ENCODE peak calls at places on chromosomes 7 and 10, in four cellular contexts. One of them, this sample, is unnamed.

GRCh38 chr7:135308583-135309327 is 75.1 kb downstream of the STRA8 start:
- DNase-seq in A549: no peak
- DNase-seq in ovary: no peak
- DNase-seq in testis: no peak
- DNase-seq in this sample: no peak

GRCh38 chr10:121340176-121340850 is 257.9 kb downstream of the FGFR2 start:
- DNase-seq in A549: no peak
- DNase-seq in ovary: no peak
- DNase-seq in testis: no peak
- DNase-seq in this sample: no peak

GRCh38 chr10:3074145-3074665 is 6.9 kb downstream of the PFKP start:
- DNase-seq in A549: no peak
- DNase-seq in ovary: no peak
- DNase-seq in testis: no peak
- DNase-seq in this sample: no peak

GRCh38 chr7:122802211-122802833 is 83.9 kb downstream of the CADPS2 start:
- DNase-seq in A549: no peak
- DNase-seq in ovary: no peak
- DNase-seq in testis: peak; percentile 36
- DNase-seq in this sample: no peak

GRCh38 chr7:7077945-7078344 is 104.4 kb upstream of the C1GALT1 start:
- DNase-seq in A549: no peak
- DNase-seq in ovary: no peak
- DNase-seq in testis: no peak
- DNase-seq in this sample: no peak

GRCh38 chr7:112789453-112789823 is 755 bp downstream of the TMEM168 start:
- DNase-seq in A549: no peak
- DNase-seq in ovary: no peak
- DNase-seq in testis: no peak
- DNase-seq in this sample: no peak

GRCh38 chr10:28381465-28381864 is 78.6 kb upstream of the MPP7 start:
- DNase-seq in A549: no peak
- DNase-seq in ovary: no peak
- DNase-seq in testis: no peak
- DNase-seq in this sample: no peak

GRCh38 chr10:6694447-6695155 is 114.5 kb upstream of the PRKCQ start:
- DNase-seq in A549: no peak
- DNase-seq in ovary: no peak
- DNase-seq in testis: no peak
- DNase-seq in this sample: no peak

GRCh38 chr10:59585046-59585700 is 124.5 kb downstream of the SLC16A9 start:
- DNase-seq in A549: no peak
- DNase-seq in ovary: no peak
- DNase-seq in testis: no peak
- DNase-seq in this sample: no peak

GRCh38 chr10:82089327-82089726 is 214.3 kb downstream of the NRG3 start:
- DNase-seq in A549: no peak
- DNase-seq in ovary: no peak
- DNase-seq in testis: no peak
- DNase-seq in this sample: no peak

GRCh38 chr10:13712799-13713581 is 126.2 kb downstream of the PRPF18 start:
- DNase-seq in A549: peak; percentile 50
- DNase-seq in ovary: no peak
- DNase-seq in testis: peak; percentile 38
- DNase-seq in this sample: peak; percentile 49

GRCh38 chr7:51029586-51030230 is 247.0 kb upstream of the GRB10 start:
- DNase-seq in A549: no peak
- DNase-seq in ovary: no peak
- DNase-seq in testis: no peak
- DNase-seq in this sample: no peak

GRCh38 chr10:17951868-17952371 is at the start of gene SLC39A12:
- DNase-seq in A549: no peak
- DNase-seq in ovary: no peak
- DNase-seq in testis: no peak
- DNase-seq in this sample: no peak

GRCh38 chr7:71925663-71926062 is 486.5 kb downstream of the CALN1 start:
- DNase-seq in A549: no peak
- DNase-seq in ovary: no peak
- DNase-seq in testis: no peak
- DNase-seq in this sample: no peak

GRCh38 chr10:123614888-123615287 is 51.3 kb upstream of the GPR26 start:
- DNase-seq in A549: peak; percentile 15
- DNase-seq in ovary: peak; percentile 54
- DNase-seq in testis: peak; percentile 89
- DNase-seq in this sample: peak; percentile 64

GRCh38 chr7:31119249-31119648 is 67.1 kb downstream of the ADCYAP1R1 start:
- DNase-seq in A549: no peak
- DNase-seq in ovary: no peak
- DNase-seq in testis: no peak
- DNase-seq in this sample: no peak

GRCh38 chr7:1076184-1077072 is 11.5 kb upstream of the GPER1 start:
- DNase-seq in A549: no peak
- DNase-seq in ovary: peak; percentile 64
- DNase-seq in testis: peak; percentile 84
- DNase-seq in this sample: peak; percentile 73

GRCh38 chr7:106947244-106947728 is 82.2 kb downstream of the PIK3CG start:
- DNase-seq in A549: peak; percentile 56
- DNase-seq in ovary: peak; percentile 51
- DNase-seq in testis: peak; percentile 85
- DNase-seq in this sample: peak; percentile 36

GRCh38 chr10:69895759-69896158 is 94.1 kb downstream of the COL13A1 start:
- DNase-seq in A549: no peak
- DNase-seq in ovary: no peak
- DNase-seq in testis: no peak
- DNase-seq in this sample: no peak

GRCh38 chr7:74653686-74654181 is 3.8 kb upstream of the GTF2I start:
- DNase-seq in A549: no peak
- DNase-seq in ovary: no peak
- DNase-seq in testis: no peak
- DNase-seq in this sample: no peak

GRCh38 chr10:75234683-75235374 is 928 bp downstream of the COMTD1 start:
- DNase-seq in A549: no peak
- DNase-seq in ovary: no peak
- DNase-seq in testis: peak; percentile 38
- DNase-seq in this sample: peak; percentile 72

GRCh38 chr10:43843331-43844101 is 194.8 kb upstream of the ZNF32 start:
- DNase-seq in A549: no peak
- DNase-seq in ovary: no peak
- DNase-seq in testis: no peak
- DNase-seq in this sample: no peak

DNA sequence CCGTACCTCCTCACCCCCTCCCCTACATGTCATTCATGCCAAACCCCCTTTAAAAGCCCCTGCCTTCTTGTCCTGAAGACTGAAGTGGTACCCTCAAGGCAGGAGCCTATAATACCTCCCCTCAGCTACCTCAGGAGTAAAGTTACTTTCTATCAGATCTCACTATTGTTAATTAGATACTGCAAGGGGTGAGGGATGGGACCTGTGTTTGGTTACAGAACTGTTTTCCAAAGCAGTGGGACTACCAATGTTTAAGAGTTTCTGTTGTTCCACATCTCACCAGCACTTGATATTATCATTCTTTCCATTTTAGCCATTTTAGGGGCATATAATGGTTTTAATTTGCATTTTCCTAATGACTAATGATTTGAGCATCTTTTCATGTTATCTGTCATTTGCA is 196.8 kb upstream of the LRRN3 start:
- DNase-seq in A549: no peak
- DNase-seq in ovary: no peak
- DNase-seq in testis: no peak
- DNase-seq in this sample: no peak
- H3K27ac ChIP-seq in A549: no peak overlapping the region
- H3K27ac ChIP-seq in ovary: no peak overlapping the region
- H3K27ac ChIP-seq in testis: no peak overlapping the region
- H3K27ac ChIP-seq in this sample: no peak overlapping the region

GRCh38 chr10:77501846-77502251 is 135.8 kb downstream of the KCNMA1 start:
- DNase-seq in A549: no peak
- DNase-seq in ovary: no peak
- DNase-seq in testis: no peak
- DNase-seq in this sample: no peak

GRCh38 chr10:77498829-77499228 is 138.8 kb downstream of the KCNMA1 start:
- DNase-seq in A549: no peak
- DNase-seq in ovary: no peak
- DNase-seq in testis: no peak
- DNase-seq in this sample: no peak

GRCh38 chr10:77504196-77504869 is 133.3 kb downstream of the KCNMA1 start:
- DNase-seq in A549: no peak
- DNase-seq in ovary: no peak
- DNase-seq in testis: no peak
- DNase-seq in this sample: no peak

GRCh38 chr10:77500754-77501151 is 136.9 kb downstream of the KCNMA1 start:
- DNase-seq in A549: no peak
- DNase-seq in ovary: no peak
- DNase-seq in testis: no peak
- DNase-seq in this sample: no peak

GRCh38 chr10:77501152-77501845 is 136.3 kb downstream of the KCNMA1 start:
- DNase-seq in A549: peak; percentile 72
- DNase-seq in ovary: peak; percentile 25
- DNase-seq in testis: no peak
- DNase-seq in this sample: no peak
- TF ChIP-seq POLR2A in A549: no peak
- TF ChIP-seq POLR2A in ovary: no peak
- TF ChIP-seq POLR2A in testis: no peak
- TF ChIP-seq POLR2A in this sample: no peak

GRCh38 chr7:138226001-138226476 is 149.8 kb downstream of the AKR1D1 start:
- DNase-seq in A549: no peak
- DNase-seq in ovary: no peak
- DNase-seq in testis: no peak
- DNase-seq in this sample: no peak
- H3K27ac ChIP-seq in A549: no peak overlapping the region
- H3K27ac ChIP-seq in ovary: no peak overlapping the region
- H3K27ac ChIP-seq in testis: no peak overlapping the region
- H3K27ac ChIP-seq in this sample: no peak overlapping the region

DNA sequence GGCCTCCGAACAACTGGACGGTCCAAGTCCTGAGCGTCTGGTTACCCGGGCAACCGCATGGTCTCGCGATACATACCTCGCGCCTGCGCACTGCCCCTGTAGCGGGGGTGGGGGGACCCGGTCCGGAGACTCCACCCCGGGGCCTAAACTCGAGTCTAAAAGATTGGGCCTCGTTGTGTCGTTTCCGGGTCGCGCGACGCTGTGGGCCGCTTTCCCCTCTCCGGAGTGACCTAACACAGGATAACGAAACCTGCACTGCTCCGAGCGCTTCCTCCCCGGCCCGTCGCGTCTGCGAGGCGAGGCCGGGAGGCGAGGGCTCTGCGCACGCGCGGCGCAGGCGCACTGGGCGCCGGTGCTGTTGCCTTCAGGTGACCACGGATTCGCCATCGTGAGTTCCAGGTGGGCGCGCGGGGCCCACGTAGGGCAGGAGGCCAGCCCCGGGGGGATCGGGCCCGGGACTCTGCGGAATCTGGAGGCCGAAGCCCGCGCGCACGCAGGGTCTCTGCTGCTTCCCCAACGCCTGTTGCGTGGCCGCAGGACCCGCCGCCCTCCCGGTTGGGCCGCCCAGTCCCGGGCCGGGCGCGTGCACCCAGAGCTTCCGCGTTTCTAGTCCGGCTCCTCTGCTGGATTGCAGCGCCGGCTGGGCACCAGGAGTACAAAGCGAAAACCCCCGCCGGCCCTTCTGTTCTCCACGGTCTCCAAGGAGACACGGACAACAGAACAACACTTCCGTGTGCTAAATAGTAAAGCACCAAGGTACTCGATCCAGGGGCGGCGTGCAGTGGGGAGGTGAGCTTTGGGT is at the start of gene RPP38:
- DNase-seq in A549: peak; percentile 95
- DNase-seq in ovary: peak; percentile 99
- DNase-seq in testis: peak; percentile 97
- DNase-seq in this sample: peak; percentile 98
- TF ChIP-seq POLR2A in A549: peak; percentile 85
- TF ChIP-seq POLR2A in ovary: peak; percentile 43
- TF ChIP-seq POLR2A in testis: no peak
- TF ChIP-seq POLR2A in this sample: peak; percentile 60

GRCh38 chr7:90709501-90710465 is 113.7 kb downstream of the CDK14 start:
- DNase-seq in A549: no peak
- DNase-seq in ovary: peak; percentile 55
- DNase-seq in testis: no peak
- DNase-seq in this sample: peak; percentile 36
- H3K27ac ChIP-seq in A549: no peak overlapping the region
- H3K27ac ChIP-seq in ovary: no peak overlapping the region
- H3K27ac ChIP-seq in testis: no peak overlapping the region
- H3K27ac ChIP-seq in this sample: peak overlapping the region; percentile 46

DNA sequence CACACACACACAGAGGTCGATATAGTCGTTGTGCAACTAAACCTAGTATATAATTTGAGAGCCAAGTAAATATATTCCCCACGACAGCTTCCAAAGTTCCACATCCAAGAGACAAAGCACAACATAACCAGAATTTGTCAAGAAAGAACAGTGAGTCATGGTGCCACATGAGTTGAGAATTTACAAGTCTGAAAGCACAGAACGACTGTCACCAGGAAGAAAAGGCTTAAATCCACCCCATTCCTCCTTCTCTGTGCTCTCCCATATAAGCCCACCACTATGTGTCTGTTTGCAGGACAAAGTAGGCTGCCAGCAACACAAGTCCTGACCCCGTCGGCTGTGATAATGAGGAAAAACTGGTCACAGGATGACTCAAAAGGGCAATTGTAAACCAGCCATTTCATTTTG is 32.8 kb downstream of the GSAP start:
- DNase-seq in A549: no peak
- DNase-seq in ovary: no peak
- DNase-seq in testis: no peak
- DNase-seq in this sample: no peak
- TF ChIP-seq POLR2A in A549: no peak
- TF ChIP-seq POLR2A in ovary: no peak
- TF ChIP-seq POLR2A in testis: no peak
- TF ChIP-seq POLR2A in this sample: no peak

DNA sequence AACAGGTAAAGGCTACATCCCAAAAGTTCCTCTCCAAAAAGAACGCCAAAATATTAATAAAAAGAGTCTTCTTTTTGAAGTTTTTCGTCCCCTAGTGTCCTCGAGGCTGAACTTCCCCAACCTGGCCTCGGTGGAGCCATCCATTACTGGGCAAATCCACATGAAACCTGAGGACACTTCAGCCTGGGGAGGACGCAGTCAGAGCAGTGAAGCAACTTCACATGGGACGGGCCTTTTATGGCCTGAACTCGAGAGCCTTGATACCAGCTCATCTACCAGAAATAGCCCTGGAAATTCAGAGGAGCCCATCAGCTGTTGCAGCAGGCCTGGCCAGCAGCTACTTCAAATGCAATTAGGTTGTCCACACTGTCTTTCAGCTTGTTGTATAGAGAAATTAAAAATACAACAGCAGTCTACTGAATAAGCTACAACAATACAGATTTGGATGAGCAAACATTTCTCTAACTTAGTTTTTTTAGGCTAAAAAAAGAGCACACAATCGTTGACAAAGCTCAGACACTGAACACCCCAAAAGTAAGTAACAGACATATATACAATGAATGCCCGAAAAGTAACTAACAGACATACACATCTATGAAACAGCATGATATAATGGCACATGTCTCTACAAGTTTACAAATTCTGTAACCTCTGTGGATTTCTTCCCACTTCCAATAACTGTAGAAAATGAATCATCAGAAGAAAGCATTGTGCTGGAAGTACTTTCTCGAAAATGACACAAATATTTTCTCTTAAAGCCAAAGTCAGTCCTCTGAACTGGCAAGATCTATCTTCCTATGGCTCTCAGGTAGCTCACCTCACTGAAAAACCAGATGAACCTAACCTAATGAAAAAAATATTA is at the start of gene SVIL:
- DNase-seq in A549: no peak
- DNase-seq in ovary: peak; percentile 80
- DNase-seq in testis: peak; percentile 77
- DNase-seq in this sample: no peak
- H3K27ac ChIP-seq in A549: peak within 1 kb of the TSS; percentile 28
- H3K27ac ChIP-seq in ovary: peak within 1 kb of the TSS; percentile 79
- H3K27ac ChIP-seq in testis: peak within 1 kb of the TSS; percentile 85
- H3K27ac ChIP-seq in this sample: peak within 1 kb of the TSS; percentile 90